ENCODE peak calls at places on chromosomes 12 and 14, in four cellular contexts. F, X, P and V are unnamed samples.

GRCh38 chr14:61101803-61102548 is 120.9 kb downstream of the SLC38A6 start:
- DNase-seq in F (no peak), X (no peak), P (peak), V (no peak)

GRCh38 chr12:71938728-71939385 is at the start of gene TPH2:
- DNase-seq in F (no peak), X (peak), P (peak), V (no peak)

GRCh38 chr14:97523936-97524335 is 726.8 kb downstream of the VRK1 start:
- DNase-seq in F (no peak), X (no peak), P (no peak), V (no peak)

GRCh38 chr14:100659345-100660001 is 67.2 kb upstream of the DLK1 start:
- DNase-seq in F (no peak), X (no peak), P (no peak), V (no peak)

GRCh38 chr12:810635-811415 is 58.4 kb downstream of the WNK1 start:
- DNase-seq in F (no peak), X (no peak), P (no peak), V (no peak)

GRCh38 chr14:87014854-87015253 is 978.1 kb downstream of the GALC start:
- DNase-seq in F (no peak), X (no peak), P (no peak), V (no peak)

GRCh38 chr12:131710464-131711457 is at the start of gene SFSWAP:
- DNase-seq in F (peak), X (peak), P (peak), V (peak)

GRCh38 chr12:56080556-56081138 is 682 bp downstream of the ERBB3 start:
- DNase-seq in F (no peak), X (peak), P (peak), V (no peak)

GRCh38 chr12:117494833-117495714 is 133.6 kb upstream of the NOS1 start:
- DNase-seq in F (no peak), X (no peak), P (no peak), V (no peak)

GRCh38 chr12:113500662-113501435 is 29.2 kb upstream of the LHX5 start:
- DNase-seq in F (no peak), X (no peak), P (no peak), V (no peak)

GRCh38 chr12:47987411-47988072 is 16.7 kb downstream of the COL2A1 start:
- DNase-seq in F (no peak), X (no peak), P (no peak), V (peak)

GRCh38 chr12:29782285-29782820 is 1.4 kb downstream of the TMTC1 start:
- DNase-seq in F (peak), X (no peak), P (no peak), V (no peak)

GRCh38 chr12:131024721-131025120 is 71.0 kb downstream of the ADGRD1 start:
- DNase-seq in F (no peak), X (no peak), P (no peak), V (no peak)

GRCh38 chr12:18468521-18469075 is 207.3 kb downstream of the PIK3C2G start:
- DNase-seq in F (no peak), X (no peak), P (no peak), V (no peak)

GRCh38 chr14:95273041-95273978 is 46.4 kb downstream of the CLMN start:
- DNase-seq in F (no peak), X (no peak), P (no peak), V (peak)

GRCh38 chr14:57869530-57870088 is 3.7 kb upstream of the SLC35F4 start:
- DNase-seq in F (no peak), X (peak), P (no peak), V (no peak)

GRCh38 chr14:62126885-62127478 is 364.8 kb downstream of the SNAPC1 start:
- DNase-seq in F (no peak), X (peak), P (no peak), V (no peak)

GRCh38 chr12:53336137-53336785 is at the start of gene SP7:
- DNase-seq in F (no peak), X (no peak), P (no peak), V (no peak)

GRCh38 chr14:80930836-80931389 is 10.6 kb downstream of the CEP128 start:
- DNase-seq in F (no peak), X (no peak), P (no peak), V (no peak)

GRCh38 chr12:18139989-18140596 is 50.1 kb upstream of the RERGL start:
- DNase-seq in F (no peak), X (no peak), P (no peak), V (no peak)

GRCh38 chr12:104049278-104050257 is at the start of gene GLT8D2:
- DNase-seq in F (no peak), X (peak), P (peak), V (peak)

GRCh38 chr14:94481468-94482131 is 5.6 kb upstream of the SERPINA9 start:
- DNase-seq in F (no peak), X (no peak), P (no peak), V (no peak)

GRCh38 chr12:12266389-12266872 is 413 bp downstream of the LRP6 start:
- DNase-seq in F (no peak), X (no peak), P (peak), V (no peak)

DNA sequence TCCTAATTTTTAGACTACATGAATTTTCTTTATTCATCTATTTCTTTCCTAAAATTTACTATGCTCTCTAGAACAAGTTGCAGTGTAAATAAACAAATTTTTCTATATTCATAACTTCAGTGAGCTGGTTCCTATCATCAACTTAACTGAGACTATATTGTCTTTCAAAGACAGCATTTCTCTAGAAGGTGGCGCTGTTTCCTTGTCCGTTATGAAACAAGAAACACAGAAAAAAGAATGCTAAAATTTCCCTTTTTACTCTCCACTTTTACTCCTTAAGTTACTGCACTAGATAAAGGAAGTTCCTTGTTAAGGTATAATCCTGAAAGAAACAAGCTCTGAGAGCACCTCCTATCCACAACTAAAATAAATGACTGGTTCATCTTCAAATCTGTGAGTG is 8.2 kb upstream of the CLEC2A start:
- DNase-seq in F (no peak), X (no peak), P (no peak), V (no peak)
- TF ChIP-seq CTCF in F (no peak), X (no peak), P (no peak), V (no peak)

DNA sequence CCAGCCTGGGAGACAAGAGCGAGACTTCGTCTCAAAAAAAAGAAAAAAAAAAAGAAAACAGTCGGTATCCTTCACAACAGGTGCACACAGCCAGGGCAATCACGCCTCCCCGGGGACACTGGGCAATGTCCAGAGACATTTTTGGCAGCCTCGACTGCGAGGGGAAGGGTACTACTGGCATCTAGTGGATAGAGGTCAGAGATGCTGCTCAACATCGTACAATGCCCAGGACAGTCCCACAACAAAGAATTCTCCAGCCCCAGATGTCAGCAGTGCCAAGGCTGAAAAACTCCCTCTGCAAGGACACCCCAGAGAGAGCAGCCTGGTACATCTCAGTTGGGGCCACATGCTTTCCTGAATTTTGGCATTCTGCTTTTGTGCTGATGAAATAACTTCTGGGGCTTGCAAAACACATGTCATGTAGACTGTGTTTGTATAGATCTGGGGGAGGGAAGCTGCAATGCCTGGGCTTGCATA is 21.5 kb downstream of the ALDH2 start:
- DNase-seq in F (no peak), X (peak), P (peak), V (no peak)
- TF ChIP-seq CTCF in F (no peak), X (no peak), P (no peak), V (no peak)

DNA sequence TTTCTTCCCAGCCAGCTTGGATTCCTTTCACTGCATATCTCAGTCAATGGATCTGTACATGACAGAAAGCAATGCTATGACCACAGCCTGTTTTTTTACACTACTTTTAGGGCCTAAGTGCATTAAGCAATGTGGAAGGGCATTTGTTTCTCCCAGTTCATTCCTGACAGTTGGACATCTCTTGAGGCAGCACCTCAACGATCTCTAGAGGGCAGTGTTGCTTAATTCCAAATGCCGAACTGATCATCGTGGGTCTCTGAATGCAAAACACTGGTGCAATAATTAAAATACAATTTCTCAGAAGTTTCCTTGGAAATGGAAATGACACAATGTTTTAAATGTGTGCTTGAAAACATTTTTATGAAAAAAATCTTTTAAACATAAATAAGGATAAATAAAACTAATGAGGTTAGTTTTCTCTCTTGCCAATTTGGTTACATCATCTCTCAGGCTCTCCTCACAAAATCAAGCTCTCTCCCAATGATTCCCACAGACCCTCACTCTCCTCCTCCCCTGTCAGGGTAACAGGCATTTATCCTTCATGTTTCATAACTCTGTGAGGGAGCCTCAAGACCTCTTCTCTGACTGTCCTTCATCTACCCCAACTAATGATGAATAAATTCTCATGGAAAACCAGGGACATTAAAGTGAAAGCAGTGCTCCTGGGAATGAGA is 192.4 kb upstream of the SLC16A7 start:
- DNase-seq in F (peak), X (peak), P (peak), V (no peak)
- TF ChIP-seq CTCF in F (no peak), X (peak), P (peak), V (peak)

DNA sequence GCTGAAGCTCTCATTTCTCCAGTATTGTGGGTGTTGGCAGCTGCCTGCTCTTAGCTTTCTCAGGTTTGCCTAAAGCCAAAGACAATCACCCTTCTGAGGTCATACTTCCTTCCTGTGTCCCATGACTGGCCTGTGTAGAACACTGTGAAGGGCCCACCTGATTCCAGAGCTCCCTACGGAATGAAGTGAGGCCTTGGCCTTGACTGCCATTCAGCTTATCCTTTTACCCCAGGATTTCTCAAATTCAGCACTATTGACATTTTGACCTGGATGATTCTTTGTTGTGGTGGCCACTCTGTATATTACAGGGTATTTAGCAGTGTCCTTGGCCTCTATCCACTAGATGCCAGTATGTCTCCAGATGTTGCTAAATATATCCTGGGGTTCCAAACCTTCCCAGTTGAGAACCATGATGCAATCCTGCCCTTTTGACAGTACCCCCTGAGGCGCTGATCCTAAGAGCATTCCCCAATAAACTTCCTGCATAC is 112.3 kb upstream of the KRR1 start:
- DNase-seq in F (no peak), X (peak), P (peak), V (no peak)
- TF ChIP-seq CTCF in F (no peak), X (peak), P (no peak), V (no peak)

GRCh38 chr14:24211311-24211710 is 2.0 kb downstream of the CHMP4A start:
- DNase-seq in F (no peak), X (no peak), P (no peak), V (no peak)

GRCh38 chr14:24212924-24213865 is at the start of gene CHMP4A:
- DNase-seq in F (peak), X (peak), P (peak), V (peak)

GRCh38 chr14:24215495-24216344 is at the start of gene MDP1:
- DNase-seq in F (peak), X (peak), P (peak), V (peak)

GRCh38 chr14:24216345-24216699 is 456 bp upstream of the MDP1 start:
- DNase-seq in F (no peak), X (no peak), P (no peak), V (no peak)

GRCh38 chr14:24213866-24214652 is 771 bp upstream of the CHMP4A start:
- DNase-seq in F (no peak), X (no peak), P (no peak), V (no peak)
- TF ChIP-seq CTCF in F (no peak), X (no peak), P (no peak), V (no peak)

GRCh38 chr12:54384591-54385041 is at the start of gene ZNF385A:
- DNase-seq in F (no peak), X (no peak), P (no peak), V (no peak)
- TF ChIP-seq CTCF in F (no peak), X (no peak), P (no peak), V (no peak)